ENCODE peak calls at places on chromosome 21, in seven cellular contexts. K is CD4-positive, alpha-beta T cell; E is lower lobe of right lung; Y is neural progenitor cell; Z is endothelial cell of umbilical vein; F is CD4-positive, CD25-positive, alpha-beta regulatory T cell; Q is mucosa of descending colon. D is an unnamed sample.

GRCh38 chr21:36759348-36760083 is 60.6 kb downstream of the SIM2 start:
- DNase-seq in K (no peak), E (no peak), Y (no peak), Z (no peak), F (no peak), Q (no peak), D (no peak)

GRCh38 chr21:14889080-14889805 is 175.6 kb downstream of the NRIP1 start:
- DNase-seq in K (no peak), E (no peak), Y (no peak), Z (no peak), F (no peak), Q (peak; percentile 76), D (no peak)

GRCh38 chr21:42102063-42102462 is 30.9 kb downstream of the UMODL1 start:
- DNase-seq in K (no peak), E (no peak), Y (no peak), Z (no peak), F (no peak), Q (peak; percentile 44), D (no peak)

GRCh38 chr21:43797415-43797814 is 8.0 kb downstream of the RRP1 start:
- DNase-seq in K (no peak), E (no peak), Y (no peak), Z (no peak), F (no peak), Q (no peak), D (no peak)

GRCh38 chr21:33642896-33643657 is 776 bp downstream of the ITSN1 start:
- DNase-seq in K (no peak), E (peak; percentile 60), Y (peak; percentile 60), Z (peak; percentile 54), F (peak; percentile 20), Q (peak; percentile 51), D (peak; percentile 8)

GRCh38 chr21:29221259-29221744 is 77.4 kb upstream of the BACH1 start:
- DNase-seq in K (no peak), E (no peak), Y (no peak), Z (no peak), F (no peak), Q (no peak), D (no peak)

GRCh38 chr21:33403128-33403785 is at the start of gene IFNGR2:
- DNase-seq in K (peak; percentile 25), E (peak; percentile 68), Y (peak; percentile 77), Z (no peak), F (peak; percentile 43), Q (peak; percentile 52), D (peak; percentile 58)

GRCh38 chr21:38306833-38307232 is 50.0 kb downstream of the KCNJ15 start:
- DNase-seq in K (no peak), E (no peak), Y (no peak), Z (no peak), F (no peak), Q (no peak), D (no peak)

GRCh38 chr21:20507783-20508182 is 490.4 kb upstream of the NCAM2 start:
- DNase-seq in K (no peak), E (no peak), Y (no peak), Z (no peak), F (no peak), Q (no peak), D (no peak)

GRCh38 chr21:42315296-42315891 is at the start of gene TFF3:
- DNase-seq in K (no peak), E (no peak), Y (peak; percentile 46), Z (no peak), F (no peak), Q (peak; percentile 77), D (no peak)

GRCh38 chr21:37986751-37987399 is 70.6 kb upstream of the KCNJ6 start:
- DNase-seq in K (no peak), E (no peak), Y (no peak), Z (no peak), F (no peak), Q (peak; percentile 56), D (no peak)

GRCh38 chr21:44047996-44048560 is 36.0 kb downstream of the TRAPPC10 start:
- DNase-seq in K (no peak), E (no peak), Y (no peak), Z (no peak), F (no peak), Q (no peak), D (no peak)

GRCh38 chr21:34204481-34205439 is 131.4 kb downstream of the MRPS6 start:
- DNase-seq in K (no peak), E (no peak), Y (peak; percentile 59), Z (no peak), F (no peak), Q (no peak), D (no peak)

GRCh38 chr21:34511787-34512451 is at the start of gene KCNE1:
- DNase-seq in K (no peak), E (peak; percentile 79), Y (no peak), Z (no peak), F (no peak), Q (no peak), D (no peak)

GRCh38 chr21:33395866-33396265 is 7.3 kb upstream of the IFNGR2 start:
- DNase-seq in K (no peak), E (no peak), Y (no peak), Z (no peak), F (no peak), Q (no peak), D (no peak)

GRCh38 chr21:36589352-36589971 is 109.5 kb upstream of the SIM2 start:
- DNase-seq in K (no peak), E (peak; percentile 53), Y (peak; percentile 19), Z (peak; percentile 36), F (peak; percentile 13), Q (peak; percentile 59), D (no peak)

GRCh38 chr21:36148886-36149285 is 7.7 kb upstream of the DOP1B start:
- DNase-seq in K (no peak), E (no peak), Y (no peak), Z (no peak), F (no peak), Q (no peak), D (no peak)

GRCh38 chr21:35232545-35233176 is 183.6 kb upstream of the RUNX1 start:
- DNase-seq in K (no peak), E (no peak), Y (no peak), Z (peak; percentile 93), F (no peak), Q (no peak), D (no peak)

GRCh38 chr21:16169102-16169511 is 439.3 kb downstream of the USP25 start:
- DNase-seq in K (no peak), E (no peak), Y (no peak), Z (no peak), F (no peak), Q (no peak), D (no peak)

GRCh38 chr21:29660047-29660720 is 279.6 kb downstream of the GRIK1 start:
- DNase-seq in K (no peak), E (no peak), Y (no peak), Z (no peak), F (no peak), Q (no peak), D (no peak)

GRCh38 chr21:35643176-35643575 is 417.1 kb downstream of the SETD4 start:
- DNase-seq in K (no peak), E (no peak), Y (no peak), Z (peak; percentile 65), F (no peak), Q (no peak), D (no peak)

GRCh38 chr21:42513985-42514882 is 582 bp downstream of the SLC37A1 start:
- DNase-seq in K (peak; percentile 36), E (peak; percentile 75), Y (peak; percentile 61), Z (peak; percentile 22), F (peak; percentile 47), Q (peak; percentile 77), D (peak; percentile 58)

GRCh38 chr21:31911138-31911907 is 38.5 kb downstream of the HUNK start:
- DNase-seq in K (no peak), E (no peak), Y (no peak), Z (no peak), F (no peak), Q (no peak), D (no peak)

GRCh38 chr21:33308586-33309490 is 15.9 kb upstream of the IFNAR1 start:
- DNase-seq in K (no peak), E (no peak), Y (no peak), Z (no peak), F (no peak), Q (peak; percentile 55), D (no peak)

GRCh38 chr21:16965424-16965823 is 547.4 kb upstream of the CXADR start:
- DNase-seq in K (no peak), E (no peak), Y (no peak), Z (no peak), F (no peak), Q (no peak), D (no peak)

GRCh38 chr21:35738342-35738961 is 321.9 kb downstream of the SETD4 start:
- DNase-seq in K (no peak), E (no peak), Y (no peak), Z (peak; percentile 3), F (no peak), Q (no peak), D (no peak)

GRCh38 chr21:42311160-42311559 is 4.0 kb downstream of the TFF3 start:
- DNase-seq in K (no peak), E (no peak), Y (no peak), Z (no peak), F (no peak), Q (no peak), D (no peak)

DNA sequence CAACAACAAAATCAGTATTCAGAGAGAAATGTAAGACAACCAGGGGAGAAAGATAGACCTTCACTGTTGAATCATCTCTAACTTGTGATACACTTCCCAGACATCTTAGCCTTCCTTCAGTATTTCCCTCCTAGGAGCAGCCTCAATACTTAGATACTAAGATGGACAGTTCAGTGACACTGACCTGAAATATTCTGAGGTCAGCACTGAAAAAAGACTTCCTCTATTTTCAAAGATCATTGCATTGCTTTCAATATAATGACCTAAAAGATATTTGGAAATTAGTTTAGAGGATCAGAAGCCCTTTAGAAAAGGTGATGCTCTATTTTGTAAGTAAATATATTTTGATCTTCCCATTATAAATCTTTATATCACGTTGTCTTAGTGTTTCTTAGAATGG is 101.0 kb downstream of the MRPL39 start:
- DNase-seq in K (no peak), E (no peak), Y (no peak), Z (no peak), F (no peak), Q (no peak), D (no peak)
- H3K9me3 ChIP-seq in K (no peaks in the 10 kb centered on the region), E (no peaks in the 10 kb centered on the region), Y (no peaks in the 10 kb centered on the region), Z (no peaks in the 10 kb centered on the region), F (no peaks in the 10 kb centered on the region), Q (no peaks in the 10 kb centered on the region), D (no peaks in the 10 kb centered on the region)

GRCh38 chr21:9741343-9741742 is 780.0 kb upstream of the TPTE start:
- DNase-seq in K (no peak), E (no peak), Y (no peak), Z (no peak), F (no peak), Q (no peak), D (no peak)
- H3K9me3 ChIP-seq in K (peaks cover 33% of the 10 kb centered on the region), E (no peaks in the 10 kb centered on the region), Y (peaks cover 67% of the 10 kb centered on the region), Z (peaks cover 22% of the 10 kb centered on the region), F (peaks cover 63% of the 10 kb centered on the region), Q (peaks cover 91% of the 10 kb centered on the region), D (no peaks in the 10 kb centered on the region)

DNA sequence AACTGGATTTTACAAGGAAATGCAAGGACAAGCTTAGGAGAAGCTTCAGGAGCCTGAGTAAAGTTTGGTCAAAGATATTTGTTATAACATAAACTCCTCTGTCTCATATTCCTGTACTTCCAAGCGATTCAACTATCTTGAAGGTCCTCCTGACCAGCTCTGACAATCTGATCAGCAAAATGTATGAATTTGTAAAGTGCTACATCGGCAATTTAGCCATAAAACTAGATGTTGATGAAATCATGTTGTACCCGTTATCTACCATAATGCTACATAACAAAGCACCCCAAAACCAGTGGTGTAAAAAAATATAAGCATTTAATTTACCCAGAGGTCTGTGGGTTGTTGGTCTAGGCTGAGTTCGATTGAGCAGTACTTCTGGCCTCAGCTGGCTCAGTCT is 19.5 kb upstream of the KRTAP11-1 start:
- DNase-seq in K (no peak), E (no peak), Y (no peak), Z (no peak), F (no peak), Q (no peak), D (no peak)
- H3K9me3 ChIP-seq in K (no peaks in the 10 kb centered on the region), E (no peaks in the 10 kb centered on the region), Y (no peaks in the 10 kb centered on the region), Z (peaks cover 3% of the 10 kb centered on the region), F (no peaks in the 10 kb centered on the region), Q (peaks cover 42% of the 10 kb centered on the region), D (no peaks in the 10 kb centered on the region)

GRCh38 chr21:46308431-46308830 is 15.2 kb downstream of the C21orf58 start:
- DNase-seq in K (no peak), E (no peak), Y (no peak), Z (no peak), F (no peak), Q (no peak), D (no peak)
- H3K9me3 ChIP-seq in K (no peaks in the 10 kb centered on the region), E (no peaks in the 10 kb centered on the region), Y (no peaks in the 10 kb centered on the region), Z (no peaks in the 10 kb centered on the region), F (no peaks in the 10 kb centered on the region), Q (no peaks in the 10 kb centered on the region), D (no peaks in the 10 kb centered on the region)

D was measured in T-helper 17 cell.